ENCODE peak calls at places on chromosomes 12 and 14, in nine cellular contexts. Y is effector memory CD4-positive, alpha-beta T cell; L is AG09309; F is H7; M is mesendoderm; J is keratinocyte; I is foreskin fibroblast; S is uterus; H is WERI-Rb-1. K is an unnamed sample.

GRCh38 chr12:113392988-113393579 is 10.6 kb downstream of the SDS start:
- DNase-seq in Y (no peak), L (no peak), F (peak), M (peak), J (no peak), I (peak), S (no peak), H (peak), K (no peak)

GRCh38 chr12:110343921-110344555 is 59.5 kb downstream of the ANAPC7 start:
- DNase-seq in Y (no peak), L (no peak), F (no peak), M (no peak), J (no peak), I (no peak), S (no peak), H (no peak), K (no peak)

GRCh38 chr12:43882578-43883178 is 46.8 kb downstream of the TMEM117 start:
- DNase-seq in Y (no peak), L (peak), F (peak), M (peak), J (no peak), I (peak), S (no peak), H (peak), K (peak)

GRCh38 chr14:33369972-33370371 is 431.3 kb downstream of the NPAS3 start:
- DNase-seq in Y (no peak), L (no peak), F (no peak), M (no peak), J (no peak), I (no peak), S (no peak), H (no peak), K (no peak)

GRCh38 chr12:93427779-93428564 is 13.8 kb downstream of the UBE2N start:
- DNase-seq in Y (no peak), L (peak), F (no peak), M (no peak), J (no peak), I (peak), S (no peak), H (no peak), K (no peak)

GRCh38 chr14:97379091-97379531 is 581.9 kb downstream of the VRK1 start:
- DNase-seq in Y (peak), L (no peak), F (peak), M (peak), J (no peak), I (no peak), S (no peak), H (no peak), K (no peak)

GRCh38 chr12:124938606-124939427 is 24.4 kb upstream of the UBC start:
- DNase-seq in Y (peak), L (peak), F (peak), M (peak), J (no peak), I (peak), S (peak), H (peak), K (peak)

GRCh38 chr12:93751864-93752610 is 74.9 kb downstream of the CRADD start:
- DNase-seq in Y (no peak), L (peak), F (no peak), M (no peak), J (no peak), I (peak), S (no peak), H (no peak), K (no peak)

GRCh38 chr14:61558271-61558670 is 137.0 kb upstream of the HIF1A start:
- DNase-seq in Y (no peak), L (no peak), F (no peak), M (no peak), J (no peak), I (no peak), S (no peak), H (no peak), K (no peak)

GRCh38 chr14:61203059-61203753 is 77.9 kb downstream of the TMEM30B start:
- DNase-seq in Y (no peak), L (no peak), F (no peak), M (peak), J (no peak), I (no peak), S (no peak), H (peak), K (no peak)

GRCh38 chr12:13173012-13173441 is 23.5 kb upstream of the EMP1 start:
- DNase-seq in Y (no peak), L (peak), F (no peak), M (no peak), J (no peak), I (peak), S (peak), H (no peak), K (no peak)

GRCh38 chr12:53207042-53207441 is at the start of gene ITGB7:
- DNase-seq in Y (peak), L (no peak), F (no peak), M (no peak), J (no peak), I (no peak), S (no peak), H (no peak), K (peak)

GRCh38 chr14:102930753-102931579 is 8.5 kb downstream of the AMN start:
- DNase-seq in Y (no peak), L (no peak), F (peak), M (no peak), J (no peak), I (peak), S (no peak), H (no peak), K (peak)
- H3K4me3 ChIP-seq in Y (no peak), L (no peak), F (peak), M (no peak), J (no peak), I (no peak), S (no peak), H (no peak), K (no peak)

GRCh38 chr12:15829949-15830348 is 40.8 kb upstream of the EPS8 start:
- DNase-seq in Y (no peak), L (no peak), F (no peak), M (no peak), J (no peak), I (peak), S (no peak), H (no peak), K (no peak)
- H3K4me3 ChIP-seq in Y (no peak), L (no peak), F (no peak), M (no peak), J (no peak), I (no peak), S (no peak), H (no peak), K (no peak)

GRCh38 chr12:22700126-22700525 is 75.2 kb downstream of the ETNK1 start:
- DNase-seq in Y (no peak), L (no peak), F (no peak), M (peak), J (no peak), I (no peak), S (no peak), H (no peak), K (no peak)
- H3K4me3 ChIP-seq in Y (no peak), L (no peak), F (peak), M (no peak), J (no peak), I (no peak), S (no peak), H (no peak), K (no peak)

GRCh38 chr12:40224439-40225291 is at the start of gene LRRK2:
- DNase-seq in Y (peak), L (peak), F (peak), M (peak), J (no peak), I (peak), S (peak), H (peak), K (no peak)
- H3K4me3 ChIP-seq in Y (peak), L (peak), F (peak), M (peak), J (peak), I (peak), S (peak), H (peak), K (peak)

GRCh38 chr14:67964391-67964812 is 144.8 kb downstream of the RAD51B start:
- DNase-seq in Y (no peak), L (no peak), F (no peak), M (no peak), J (peak), I (peak), S (no peak), H (no peak), K (no peak)
- H3K4me3 ChIP-seq in Y (no peak), L (no peak), F (no peak), M (no peak), J (peak), I (peak), S (peak), H (no peak), K (no peak)

GRCh38 chr12:6122211-6122610 is 2.3 kb downstream of the VWF start:
- DNase-seq in Y (no peak), L (no peak), F (no peak), M (no peak), J (no peak), I (no peak), S (no peak), H (no peak), K (no peak)

GRCh38 chr12:6118891-6119568 is 5.4 kb downstream of the VWF start:
- DNase-seq in Y (no peak), L (no peak), F (no peak), M (no peak), J (no peak), I (no peak), S (no peak), H (no peak), K (no peak)

GRCh38 chr12:6124411-6125151 is at the start of gene VWF:
- DNase-seq in Y (no peak), L (no peak), F (no peak), M (peak), J (no peak), I (no peak), S (no peak), H (no peak), K (no peak)

GRCh38 chr12:6120796-6121473 is 3.5 kb downstream of the VWF start:
- DNase-seq in Y (no peak), L (no peak), F (no peak), M (no peak), J (no peak), I (no peak), S (no peak), H (no peak), K (no peak)

DNA sequence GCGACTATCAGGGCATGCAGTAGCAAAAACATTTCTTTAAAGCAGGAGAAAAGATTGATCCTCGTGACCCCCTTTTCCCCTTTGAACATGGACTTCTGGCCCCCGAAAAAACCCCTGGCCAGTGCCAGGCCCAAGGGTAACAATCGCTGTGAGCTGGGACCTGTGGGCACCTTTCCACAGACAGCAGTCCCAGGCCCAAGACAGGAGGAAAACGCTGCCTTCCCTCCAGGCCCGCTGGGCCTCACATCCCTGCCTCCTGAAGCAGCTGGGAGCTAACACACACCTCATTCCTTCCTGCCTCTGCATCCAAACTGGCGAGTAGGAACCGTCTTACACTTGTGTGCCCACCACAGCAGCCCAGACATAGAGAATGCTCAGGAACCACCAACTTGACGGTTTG is 1.2 kb downstream of the VWF start:
- DNase-seq in Y (no peak), L (no peak), F (no peak), M (no peak), J (no peak), I (no peak), S (no peak), H (no peak), K (no peak)
- H3K4me3 ChIP-seq in Y (no peak), L (no peak), F (no peak), M (no peak), J (no peak), I (no peak), S (peak), H (no peak), K (no peak)

GRCh38 chr12:14272954-14273910 is 92.2 kb upstream of the ATF7IP start:
- DNase-seq in Y (no peak), L (no peak), F (no peak), M (no peak), J (peak), I (no peak), S (no peak), H (peak), K (peak)
- H3K4me3 ChIP-seq in Y (no peak), L (no peak), F (no peak), M (no peak), J (peak), I (no peak), S (no peak), H (no peak), K (no peak)

GRCh38 chr14:70810621-70811020 is 1.3 kb upstream of the MAP3K9 start:
- DNase-seq in Y (no peak), L (no peak), F (no peak), M (no peak), J (no peak), I (no peak), S (no peak), H (no peak), K (no peak)

GRCh38 chr14:70809238-70810214 is at the start of gene MAP3K9:
- DNase-seq in Y (peak), L (no peak), F (peak), M (peak), J (peak), I (peak), S (peak), H (peak), K (peak)

GRCh38 chr14:70811065-70811464 is 1.8 kb upstream of the MAP3K9 start:
- DNase-seq in Y (no peak), L (no peak), F (no peak), M (no peak), J (no peak), I (peak), S (no peak), H (no peak), K (no peak)

GRCh38 chr14:70812124-70812818 is 3.0 kb upstream of the MAP3K9 start:
- DNase-seq in Y (no peak), L (no peak), F (no peak), M (no peak), J (no peak), I (no peak), S (no peak), H (no peak), K (no peak)

DNA sequence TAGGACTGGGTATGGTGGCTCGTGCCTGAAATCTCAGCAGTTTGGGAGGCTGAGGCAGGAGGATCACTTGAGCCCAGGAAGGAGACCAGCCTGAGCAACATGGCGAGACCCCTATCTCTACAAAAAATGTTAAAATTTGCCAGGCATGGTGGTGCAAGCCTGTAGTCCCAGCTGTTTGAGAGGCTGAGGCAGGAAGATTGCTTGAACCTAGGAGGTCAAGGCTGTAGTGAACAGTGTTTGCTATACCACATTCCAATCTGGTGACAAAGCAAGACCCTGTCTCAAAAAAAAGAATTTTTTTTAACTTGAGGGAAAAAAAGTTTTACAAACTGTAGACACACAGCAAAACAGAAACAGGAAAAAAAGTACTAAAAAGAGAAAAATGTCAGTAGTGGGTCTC is 2.3 kb upstream of the MAP3K9 start:
- DNase-seq in Y (no peak), L (no peak), F (no peak), M (peak), J (no peak), I (no peak), S (no peak), H (no peak), K (no peak)
- H3K4me3 ChIP-seq in Y (no peak), L (no peak), F (no peak), M (no peak), J (peak), I (no peak), S (no peak), H (no peak), K (no peak)

K was measured in HL-60.